ENCODE peak calls at places on chromosomes 16 and 17, in five cellular contexts. R, T, F, Z and N are unnamed samples.

GRCh38 chr17:62891659-62892058 is 74.4 kb upstream of the TANC2 start:
- DNase-seq in R (no peak), T (no peak), F (no peak), Z (no peak), N (no peak)

GRCh38 chr17:27862848-27863247 is 30.3 kb downstream of the LYRM9 start:
- DNase-seq in R (no peak), T (no peak), F (no peak), Z (no peak), N (no peak)

GRCh38 chr16:28257256-28257655 is 35.1 kb upstream of the SBK1 start:
- DNase-seq in R (no peak), T (no peak), F (no peak), Z (no peak), N (no peak)

GRCh38 chr17:28725166-28725659 is 820 bp downstream of the TLCD1 start:
- DNase-seq in R (no peak), T (peak), F (peak), Z (no peak), N (no peak)

GRCh38 chr16:74667215-74667765 is 613 bp upstream of the RFWD3 start:
- DNase-seq in R (peak), T (no peak), F (peak), Z (no peak), N (peak)

GRCh38 chr17:59853168-59853918 is 39.4 kb downstream of the TUBD1 start:
- DNase-seq in R (peak), T (no peak), F (peak), Z (peak), N (peak)

GRCh38 chr17:12020595-12021590 is at the start of gene MAP2K4:
- DNase-seq in R (peak), T (peak), F (peak), Z (peak), N (peak)

GRCh38 chr17:78126895-78127239 is 1.7 kb downstream of the TMC6 start:
- DNase-seq in R (no peak), T (no peak), F (no peak), Z (no peak), N (no peak)

GRCh38 chr16:969508-970378 is 1.0 kb downstream of the LMF1 start:
- DNase-seq in R (peak), T (no peak), F (peak), Z (no peak), N (no peak)

GRCh38 chr16:79008036-79008868 is 592.3 kb downstream of the MAF start:
- DNase-seq in R (no peak), T (no peak), F (no peak), Z (no peak), N (no peak)

GRCh38 chr16:19136549-19137196 is 22.9 kb downstream of the ITPRIPL2 start:
- DNase-seq in R (no peak), T (no peak), F (peak), Z (no peak), N (no peak)

GRCh38 chr16:57998484-57998883 is 2.0 kb downstream of the ZNF319 start:
- DNase-seq in R (peak), T (no peak), F (peak), Z (no peak), N (peak)

GRCh38 chr17:74922694-74923537 is at the start of gene USH1G:
- DNase-seq in R (peak), T (no peak), F (no peak), Z (no peak), N (no peak)

GRCh38 chr17:39306509-39307212 is 80.9 kb upstream of the STAC2 start:
- DNase-seq in R (no peak), T (no peak), F (peak), Z (no peak), N (no peak)

DNA sequence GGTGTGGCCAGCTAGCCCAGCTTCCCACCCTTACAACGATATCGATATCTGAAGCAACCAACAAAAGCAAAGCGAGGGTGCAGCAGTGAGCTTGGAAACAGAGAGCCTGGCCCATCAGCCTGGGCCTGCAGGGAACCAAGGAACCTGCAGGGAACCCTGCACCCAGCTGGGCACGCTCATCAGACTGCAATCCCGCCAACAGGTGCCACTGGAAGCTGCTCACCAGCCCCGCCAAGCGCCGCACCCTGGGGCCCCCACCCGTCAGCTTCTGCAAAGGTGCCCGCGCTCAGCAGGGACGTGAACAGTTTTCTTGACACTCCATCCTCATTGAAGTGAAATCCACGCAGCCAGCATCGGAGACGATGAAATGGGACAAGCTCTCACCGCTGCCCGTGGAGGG is 250.7 kb downstream of the RBFOX3 start:
- DNase-seq in R (peak), T (peak), F (no peak), Z (no peak), N (no peak)
- TF ChIP-seq CTCF in R (no peak), T (peak), F (no peak), Z (no peak), N (no peak)

GRCh38 chr17:50959341-50959740 is 93.2 kb upstream of the TOB1 start:
- DNase-seq in R (no peak), T (no peak), F (no peak), Z (no peak), N (no peak)

GRCh38 chr17:50963139-50963538 is 97.0 kb upstream of the TOB1 start:
- DNase-seq in R (no peak), T (no peak), F (peak), Z (no peak), N (no peak)

GRCh38 chr17:50957600-50958575 is 91.7 kb upstream of the TOB1 start:
- DNase-seq in R (no peak), T (no peak), F (no peak), Z (no peak), N (no peak)

GRCh38 chr17:50956750-50957523 is 90.8 kb upstream of the TOB1 start:
- DNase-seq in R (peak), T (peak), F (peak), Z (peak), N (peak)

DNA sequence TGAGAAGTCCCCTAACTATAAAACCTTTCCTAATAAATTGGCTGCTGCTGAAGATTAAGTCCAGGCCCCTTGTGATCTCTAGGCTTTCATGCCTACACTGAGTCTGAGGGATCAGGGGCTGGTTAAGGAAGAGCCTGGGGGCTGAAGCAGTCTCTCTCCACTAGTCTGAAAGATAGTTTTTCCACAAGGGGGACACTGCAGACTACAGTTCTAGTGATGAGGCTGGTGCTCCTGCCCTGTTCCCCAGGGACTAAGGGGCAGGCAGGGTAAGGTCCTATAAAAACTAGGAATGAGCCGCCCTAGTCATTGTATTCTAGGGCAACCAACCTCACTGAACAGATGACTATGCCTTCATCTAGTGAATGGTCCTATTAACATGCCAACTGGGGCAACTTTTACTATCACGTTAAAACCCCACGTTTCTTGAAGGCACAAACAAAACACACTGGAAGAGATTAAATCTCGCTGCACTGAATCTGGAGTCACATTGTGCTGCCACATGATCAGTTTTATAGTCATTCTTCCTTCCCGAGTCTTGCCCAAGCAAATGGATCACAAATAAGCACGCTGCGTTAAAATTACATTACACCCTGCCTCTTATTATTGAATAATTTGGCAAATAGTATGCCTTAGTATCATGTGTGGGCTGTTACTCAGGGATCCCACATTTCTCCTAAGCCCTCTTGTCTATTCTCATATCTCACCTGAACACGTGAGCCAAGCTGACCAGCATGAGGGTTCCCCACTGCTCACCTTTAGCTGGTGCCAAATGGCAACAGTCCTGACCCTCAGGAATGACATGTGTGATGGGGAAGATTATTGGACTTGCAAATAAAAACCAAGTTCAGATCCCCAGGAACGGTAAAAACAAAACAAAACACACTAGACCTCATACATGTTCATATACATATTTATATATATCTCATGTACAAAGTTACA is 95.4 kb upstream of the TOB1 start:
- DNase-seq in R (no peak), T (no peak), F (no peak), Z (peak), N (no peak)
- TF ChIP-seq CTCF in R (no peak), T (no peak), F (no peak), Z (no peak), N (no peak)

DNA sequence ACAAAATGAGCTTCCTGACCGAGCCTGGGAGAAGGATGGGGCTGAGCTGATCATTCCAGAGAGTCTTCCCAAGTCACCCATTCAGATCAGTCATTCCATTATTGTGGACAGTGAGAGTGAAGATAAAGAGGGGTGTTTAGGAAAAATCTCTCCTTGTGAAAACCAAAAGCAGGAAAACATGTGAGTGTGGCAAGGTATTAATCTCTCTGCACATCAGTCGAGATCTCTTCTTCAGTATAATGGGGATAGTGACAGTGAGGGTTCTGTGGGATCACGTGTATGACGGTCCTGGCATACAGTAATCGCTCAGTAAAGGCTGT is 35.4 kb downstream of the CHD9 start:
- DNase-seq in R (no peak), T (no peak), F (no peak), Z (no peak), N (no peak)
- TF ChIP-seq CTCF in R (no peak), T (no peak), F (no peak), Z (no peak), N (no peak)

DNA sequence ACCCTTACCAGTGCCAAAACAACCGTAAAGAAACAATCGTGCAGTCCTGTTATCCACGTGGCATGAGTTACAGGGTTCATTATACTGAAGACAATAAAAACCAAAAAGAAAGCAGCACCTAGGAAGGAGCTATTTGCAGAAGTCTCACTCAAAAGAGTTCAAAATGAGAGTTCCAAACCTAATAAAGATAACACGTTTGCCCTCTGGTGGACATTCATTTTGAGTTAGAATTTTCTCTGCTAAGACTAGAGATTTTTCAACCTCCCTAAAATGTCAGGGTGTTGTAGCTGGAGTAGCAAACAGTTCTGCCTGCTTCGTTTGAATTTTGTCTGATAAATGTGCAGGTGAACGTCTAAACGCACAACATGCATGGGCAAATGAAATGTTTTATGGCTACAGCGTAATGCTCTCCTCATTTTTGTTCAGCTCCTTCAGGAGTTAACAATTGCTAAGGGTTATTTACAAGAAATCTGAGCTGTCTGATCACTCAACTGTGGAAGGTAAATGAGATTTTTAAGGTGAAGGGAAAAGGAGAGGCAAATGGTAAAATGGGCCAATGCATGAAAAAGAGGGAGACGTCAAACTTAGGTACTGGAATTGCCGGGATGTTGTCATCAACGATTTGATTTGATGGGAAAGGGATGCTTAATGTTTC is 1067.9 kb upstream of the EEF2KMT start:
- DNase-seq in R (no peak), T (no peak), F (no peak), Z (no peak), N (no peak)
- TF ChIP-seq CTCF in R (no peak), T (no peak), F (no peak), Z (peak), N (peak)

GRCh38 chr17:17107281-17107680 is 65.0 kb downstream of the MPRIP start:
- DNase-seq in R (peak), T (no peak), F (no peak), Z (no peak), N (no peak)

GRCh38 chr17:17107891-17108680 is 65.8 kb downstream of the MPRIP start:
- DNase-seq in R (peak), T (no peak), F (peak), Z (no peak), N (no peak)

GRCh38 chr17:17109896-17110295 is 67.6 kb downstream of the MPRIP start:
- DNase-seq in R (peak), T (no peak), F (no peak), Z (no peak), N (no peak)

GRCh38 chr17:17109231-17109630 is 67.0 kb downstream of the MPRIP start:
- DNase-seq in R (no peak), T (no peak), F (no peak), Z (no peak), N (no peak)

DNA sequence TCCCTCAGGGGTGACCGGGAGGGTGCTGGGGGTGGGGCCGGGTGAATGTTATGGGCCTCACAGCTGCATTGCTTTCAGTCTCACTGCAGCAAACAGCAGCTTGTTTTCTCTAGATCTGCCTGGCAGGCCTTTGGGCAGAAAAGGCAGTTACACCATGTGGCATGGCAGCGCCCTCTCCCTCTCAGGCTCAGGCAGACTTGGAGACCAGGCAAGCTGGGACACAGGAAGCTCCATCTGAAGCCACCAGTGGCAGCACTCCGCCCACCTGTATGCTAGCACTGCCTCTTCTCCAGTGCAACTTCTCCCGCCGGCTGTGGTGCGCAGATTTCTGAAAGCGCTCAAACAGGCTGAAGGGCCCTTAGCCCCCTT is 66.4 kb downstream of the MPRIP start:
- DNase-seq in R (peak), T (no peak), F (no peak), Z (peak), N (no peak)
- TF ChIP-seq CTCF in R (no peak), T (no peak), F (no peak), Z (no peak), N (no peak)

GRCh38 chr16:1972490-1972877 is 631 bp downstream of the TBL3 start:
- DNase-seq in R (peak), T (no peak), F (no peak), Z (no peak), N (no peak)

GRCh38 chr16:1974157-1975070 is 2.6 kb downstream of the TBL3 start:
- DNase-seq in R (peak), T (no peak), F (no peak), Z (no peak), N (no peak)

GRCh38 chr16:1968146-1968953 is 1.7 kb downstream of the RNF151 start:
- DNase-seq in R (no peak), T (no peak), F (no peak), Z (no peak), N (no peak)

GRCh38 chr16:1973461-1974156 is 1.8 kb downstream of the TBL3 start:
- DNase-seq in R (peak), T (no peak), F (no peak), Z (no peak), N (no peak)

GRCh38 chr16:1971678-1972489 is at the start of gene TBL3:
- DNase-seq in R (peak), T (peak), F (peak), Z (peak), N (peak)
- TF ChIP-seq CTCF in R (peak), T (no peak), F (no peak), Z (no peak), N (no peak)

GRCh38 chr16:15640966-15641365 is 2.0 kb downstream of the MARF1 start:
- DNase-seq in R (no peak), T (no peak), F (no peak), Z (no peak), N (no peak)

GRCh38 chr16:15641753-15642556 is 999 bp downstream of the MARF1 start:
- DNase-seq in R (no peak), T (no peak), F (no peak), Z (no peak), N (no peak)

GRCh38 chr16:15644306-15644961 is 1.5 kb upstream of the MARF1 start:
- DNase-seq in R (no peak), T (peak), F (peak), Z (peak), N (no peak)

GRCh38 chr16:15642557-15643452 is at the start of gene MARF1:
- DNase-seq in R (peak), T (peak), F (peak), Z (peak), N (peak)

DNA sequence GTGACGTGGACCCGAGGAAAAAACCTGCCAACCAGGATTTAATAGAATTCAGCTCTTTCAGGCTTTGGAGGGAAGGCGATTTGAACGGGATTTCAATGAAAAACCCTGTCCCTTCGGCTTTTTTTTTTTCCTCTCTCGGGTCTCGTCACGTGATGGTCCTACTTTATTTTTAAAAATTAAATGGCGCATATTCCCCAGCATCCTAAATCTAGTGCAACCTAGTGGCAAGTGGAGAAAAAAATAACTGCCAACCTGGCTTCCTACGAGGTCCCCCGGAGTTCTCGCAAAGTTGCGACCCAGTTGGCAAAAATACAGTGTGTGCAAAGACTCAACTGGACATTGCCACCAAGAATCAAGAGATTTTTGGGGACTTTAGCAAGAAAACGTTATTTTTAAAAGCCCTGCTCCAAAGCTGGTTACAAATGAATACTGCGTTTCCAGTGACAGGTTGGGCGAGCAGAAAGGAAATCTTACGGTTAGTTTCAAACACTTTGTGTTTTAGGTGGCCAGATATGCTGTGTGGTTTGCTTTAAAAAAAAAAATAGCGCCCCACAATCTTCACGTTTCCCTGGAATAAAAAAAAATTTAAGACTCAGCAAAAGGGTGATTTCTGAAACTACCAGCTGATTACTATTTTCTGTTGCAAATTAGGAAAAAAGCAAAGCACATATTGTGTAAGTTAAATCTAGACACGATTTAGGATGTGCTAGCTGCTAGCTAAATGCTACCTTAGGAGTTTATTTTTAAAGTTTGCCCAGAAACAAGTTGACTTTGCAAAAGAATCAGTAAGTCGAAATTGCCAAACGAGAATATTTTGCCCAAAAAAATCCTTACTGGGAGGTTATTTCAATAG is 725 bp upstream of the MARF1 start:
- DNase-seq in R (no peak), T (peak), F (peak), Z (peak), N (no peak)
- TF ChIP-seq CTCF in R (peak), T (peak), F (peak), Z (peak), N (no peak)

DNA sequence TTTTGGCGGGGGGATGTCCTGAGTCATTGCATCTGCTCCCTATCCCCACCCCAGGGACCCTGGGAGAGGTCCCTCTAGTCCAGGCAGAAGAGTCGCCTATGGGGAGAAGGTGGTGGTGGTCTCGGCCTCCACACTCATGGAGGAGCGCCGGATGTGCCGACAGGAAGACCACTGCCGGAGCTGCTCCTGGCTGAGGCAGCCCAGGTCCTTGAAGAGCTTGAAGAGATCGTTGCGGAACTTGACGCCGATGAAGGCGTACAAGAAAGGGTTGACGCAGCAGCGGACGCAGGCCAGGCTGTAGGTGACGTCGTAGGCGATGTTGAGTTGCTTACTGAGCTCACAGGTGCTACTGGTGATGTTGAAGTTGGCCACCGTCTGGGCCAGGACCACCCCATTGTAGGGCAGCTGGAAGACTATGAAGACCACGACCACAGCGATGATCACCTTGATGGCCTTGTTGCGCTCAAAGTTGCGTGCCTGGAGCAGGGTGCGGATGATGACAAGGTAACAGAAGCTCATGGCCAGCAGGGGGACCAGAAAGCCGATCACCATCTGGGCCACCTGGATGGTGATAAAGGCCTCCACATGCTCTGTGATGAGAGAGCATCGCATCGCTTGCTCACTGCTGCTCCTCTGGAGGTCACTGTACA is 10.5 kb downstream of the CCR7 start:
- DNase-seq in R (no peak), T (no peak), F (no peak), Z (no peak), N (no peak)
- TF ChIP-seq CTCF in R (no peak), T (no peak), F (no peak), Z (no peak), N (no peak)

GRCh38 chr17:73645050-73645871 is 1.0 kb upstream of the SDK2 start:
- DNase-seq in R (peak), T (no peak), F (peak), Z (peak), N (peak)
- TF ChIP-seq CTCF in R (no peak), T (no peak), F (no peak), Z (no peak), N (peak)